ENCODE peak calls at places on chromosomes 11 and 22, in nine cellular contexts. G is fibroblast of the aortic adventitia, R is NCI-H146, J is astrocyte of the spinal cord, E is HEK293T, W is neural progenitor cell, S is T-cell, H is AG09309, O is LoVo. Z is an unnamed sample.

GRCh38 chr22:45582955-45583320 is 80.3 kb downstream of the FBLN1 start:
- DNase-seq in G (no peak), O (no peak), H (no peak), J (no peak), S (no peak), R (no peak), W (no peak), E (no peak), Z (no peak)

GRCh38 chr22:50274311-50274710 is 4.1 kb upstream of the MAPK11 start:
- DNase-seq in W (peak), J (peak), O (no peak), E (peak), S (peak), R (peak), G (peak), H (no peak), Z (peak)

GRCh38 chr11:69663326-69663725 is 11.8 kb downstream of the LTO1 start:
- DNase-seq in R (no peak), H (no peak), S (no peak), J (no peak), E (no peak), W (no peak), O (no peak), G (no peak), Z (no peak)

GRCh38 chr11:12390687-12391110 is 13.3 kb downstream of the PARVA start:
- DNase-seq in E (no peak), O (no peak), J (no peak), S (no peak), W (no peak), R (peak), H (no peak), G (no peak), Z (no peak)

GRCh38 chr11:33656768-33657167 is 43.9 kb downstream of the C11orf91 start:
- DNase-seq in G (no peak), H (no peak), W (no peak), E (no peak), J (no peak), R (no peak), S (no peak), O (no peak), Z (no peak)

GRCh38 chr11:117586392-117586791 is 210.6 kb downstream of the DSCAML1 start:
- DNase-seq in R (no peak), E (no peak), G (no peak), S (no peak), W (no peak), J (no peak), O (no peak), H (no peak), Z (no peak)

GRCh38 chr11:12943276-12943675 is 65.8 kb upstream of the RASSF10 start:
- DNase-seq in S (no peak), G (no peak), E (no peak), H (no peak), W (no peak), O (no peak), J (no peak), R (no peak), Z (no peak)

GRCh38 chr22:49973018-49973965 is 12.7 kb downstream of the PIM3 start:
- DNase-seq in J (no peak), S (no peak), W (no peak), R (no peak), H (no peak), O (no peak), E (no peak), G (peak), Z (no peak)

GRCh38 chr11:6612816-6613136 is 760 bp upstream of the TAF10 start:
- DNase-seq in W (peak), S (no peak), H (no peak), E (no peak), O (no peak), R (peak), J (no peak), G (no peak), Z (no peak)

GRCh38 chr22:37079668-37080171 is 28.2 kb downstream of the KCTD17 start:
- DNase-seq in S (peak), J (peak), H (no peak), O (no peak), R (no peak), W (no peak), G (peak), E (no peak), Z (no peak)

GRCh38 chr11:67695606-67696005 is 21.2 kb upstream of the ALDH3B2 start:
- DNase-seq in S (no peak), R (no peak), J (no peak), G (no peak), H (no peak), W (no peak), O (no peak), E (no peak), Z (no peak)

GRCh38 chr11:77112641-77113381 is 10.2 kb downstream of the OMP start:
- DNase-seq in G (no peak), O (no peak), W (no peak), R (no peak), H (no peak), S (no peak), J (no peak), E (no peak), Z (no peak)